ENCODE peak calls at places on chromosomes 1 and 21, in seven cellular contexts. Y is cardiac fibroblast, F is DND-41, N is heart left ventricle, O is A549, L is lower leg skin, M is dorsolateral prefrontal cortex. Q is an unnamed sample.
A peak's percentile ranks its signal among the peaks of the same experiment; 100 is the strongest.

GRCh38 chr1:159849972-159850371 is 12.5 kb downstream of the VSIG8 start:
- DNase-seq in Y (peak; percentile 47), F (no peak), N (no peak), O (no peak), L (no peak), M (no peak), Q (peak; percentile 33)

GRCh38 chr1:225700164-225700740 is 47.3 kb upstream of the ENAH start:
- DNase-seq in Y (peak; percentile 95), F (no peak), N (no peak), O (peak; percentile 89), L (no peak), M (no peak), Q (no peak)

GRCh38 chr1:17538428-17539130 is 919 bp upstream of the ARHGEF10L start:
- DNase-seq in Y (no peak), F (no peak), N (no peak), O (no peak), L (peak; percentile 88), M (no peak), Q (no peak)

GRCh38 chr1:200153277-200154055 is 126.0 kb downstream of the NR5A2 start:
- DNase-seq in Y (no peak), F (no peak), N (no peak), O (no peak), L (no peak), M (no peak), Q (no peak)

GRCh38 chr1:227880342-227880924 is 65.0 kb downstream of the PRSS38 start:
- DNase-seq in Y (no peak), F (no peak), N (no peak), O (no peak), L (peak; percentile 80), M (no peak), Q (no peak)

GRCh38 chr1:171226757-171227370 is 21.4 kb upstream of the FMO1 start:
- DNase-seq in Y (peak; percentile 91), F (peak; percentile 45), N (peak; percentile 40), O (peak; percentile 43), L (no peak), M (no peak), Q (peak; percentile 60)

GRCh38 chr1:248805905-248806304 is 19.8 kb downstream of the SH3BP5L start:
- DNase-seq in Y (no peak), F (no peak), N (no peak), O (no peak), L (peak; percentile 45), M (no peak), Q (no peak)

GRCh38 chr1:168227620-168228019 is 1.8 kb downstream of the SFT2D2 start:
- DNase-seq in Y (no peak), F (no peak), N (no peak), O (no peak), L (no peak), M (no peak), Q (no peak)

GRCh38 chr1:106879538-106879937 is 176.9 kb upstream of the PRMT6 start:
- DNase-seq in Y (no peak), F (no peak), N (peak; percentile 70), O (no peak), L (no peak), M (no peak), Q (peak; percentile 71)

GRCh38 chr21:36282568-36283230 is 37.3 kb upstream of the MORC3 start:
- DNase-seq in Y (no peak), F (no peak), N (no peak), O (no peak), L (no peak), M (no peak), Q (no peak)

GRCh38 chr1:14804626-14805025 is 206.1 kb downstream of the KAZN start:
- DNase-seq in Y (no peak), F (peak; percentile 27), N (no peak), O (peak; percentile 11), L (no peak), M (no peak), Q (no peak)

GRCh38 chr1:118987431-118988185 is 535 bp downstream of the TBX15 start:
- DNase-seq in Y (peak; percentile 26), F (no peak), N (peak; percentile 45), O (no peak), L (peak; percentile 86), M (no peak), Q (no peak)

GRCh38 chr1:41394918-41395598 is 33.8 kb downstream of the FOXO6 start:
- DNase-seq in Y (peak; percentile 26), F (peak; percentile 48), N (no peak), O (no peak), L (no peak), M (no peak), Q (no peak)

GRCh38 chr1:204073837-204074273 is 940 bp downstream of the SOX13 start:
- DNase-seq in Y (peak; percentile 42), F (no peak), N (no peak), O (peak; percentile 18), L (no peak), M (peak; percentile 43), Q (no peak)

DNA sequence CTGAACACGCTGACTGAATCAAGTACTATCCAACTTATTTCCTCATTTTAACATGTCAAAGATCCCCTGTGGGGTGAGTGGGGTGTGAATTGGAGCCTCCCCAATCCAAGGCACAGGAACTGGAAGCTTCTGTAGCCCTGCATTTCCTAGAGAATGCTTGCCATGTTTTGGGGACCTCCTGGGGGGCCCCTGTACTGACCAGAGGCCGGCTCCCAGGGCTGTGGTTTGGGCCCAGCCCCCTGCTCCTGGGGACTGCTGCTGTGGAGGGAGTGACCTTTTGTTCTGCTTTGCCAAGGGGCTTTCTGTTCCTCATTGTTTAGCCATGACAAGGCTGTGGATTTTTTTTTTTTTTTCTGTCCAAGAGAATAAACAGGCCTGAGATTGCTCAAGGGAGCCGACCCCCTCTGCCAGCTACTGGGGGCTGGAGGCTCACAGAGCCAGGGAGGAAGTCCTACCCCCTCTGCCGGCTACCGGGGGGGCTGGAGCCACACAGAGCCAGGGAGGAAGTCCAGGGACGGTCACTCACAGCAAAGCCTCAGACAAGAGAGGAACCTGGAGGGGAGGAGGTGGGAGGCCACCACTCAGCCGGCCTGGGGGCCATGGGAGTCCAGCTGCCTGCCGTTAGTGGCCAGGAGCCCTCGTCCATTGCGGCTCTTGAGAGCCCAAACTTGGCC is 17.4 kb downstream of the TNFRSF1B start:
- DNase-seq in Y (peak; percentile 97), F (no peak), N (peak; percentile 92), O (no peak), L (peak; percentile 95), M (peak; percentile 50), Q (no peak)
- TF ChIP-seq CTCF in Y (peak; percentile 35), F (no peak), N (peak; percentile 50), O (no peak), L (no peak), M (no peak), Q (no peak)

GRCh38 chr1:241846862-241847539 is 1.0 kb upstream of the EXO1 start:
- DNase-seq in Y (no peak), F (no peak), N (no peak), O (no peak), L (no peak), M (no peak), Q (no peak)
- H3K4me3 ChIP-seq in Y (peak overlapping the region; percentile 79), F (peak overlapping the region; percentile 51), N (peak overlapping the region; percentile 79), O (peak overlapping the region; percentile 81), L (no peak overlapping the region), M (peak overlapping the region; percentile 90), Q (peak overlapping the region; percentile 78)

GRCh38 chr1:12384836-12385456 is 155.1 kb downstream of the VPS13D start:
- DNase-seq in Y (no peak), F (no peak), N (no peak), O (no peak), L (no peak), M (no peak), Q (no peak)
- TF ChIP-seq CTCF in Y (no peak), F (no peak), N (no peak), O (no peak), L (no peak), M (no peak), Q (no peak)

GRCh38 chr1:103218821-103219220 is 110.5 kb upstream of the COL11A1 start:
- DNase-seq in Y (no peak), F (no peak), N (no peak), O (no peak), L (no peak), M (no peak), Q (no peak)
- H3K4me3 ChIP-seq in Y (no peak overlapping the region), F (no peak overlapping the region), N (no peak overlapping the region), O (no peak overlapping the region), L (no peak overlapping the region), M (no peak overlapping the region), Q (no peak overlapping the region)

GRCh38 chr1:180630408-180631196 is 1.2 kb upstream of the XPR1 start:
- DNase-seq in Y (no peak), F (no peak), N (no peak), O (no peak), L (no peak), M (no peak), Q (no peak)

GRCh38 chr1:180633092-180634045 is 1.5 kb downstream of the XPR1 start:
- DNase-seq in Y (peak; percentile 53), F (no peak), N (no peak), O (no peak), L (no peak), M (no peak), Q (no peak)

GRCh38 chr1:180632326-180633088 is 685 bp downstream of the XPR1 start:
- DNase-seq in Y (peak; percentile 11), F (peak; percentile 67), N (peak; percentile 69), O (peak; percentile 60), L (peak; percentile 91), M (peak; percentile 78), Q (no peak)

GRCh38 chr1:180631197-180631765 is 541 bp upstream of the XPR1 start:
- DNase-seq in Y (no peak), F (peak; percentile 66), N (no peak), O (no peak), L (no peak), M (no peak), Q (no peak)

DNA sequence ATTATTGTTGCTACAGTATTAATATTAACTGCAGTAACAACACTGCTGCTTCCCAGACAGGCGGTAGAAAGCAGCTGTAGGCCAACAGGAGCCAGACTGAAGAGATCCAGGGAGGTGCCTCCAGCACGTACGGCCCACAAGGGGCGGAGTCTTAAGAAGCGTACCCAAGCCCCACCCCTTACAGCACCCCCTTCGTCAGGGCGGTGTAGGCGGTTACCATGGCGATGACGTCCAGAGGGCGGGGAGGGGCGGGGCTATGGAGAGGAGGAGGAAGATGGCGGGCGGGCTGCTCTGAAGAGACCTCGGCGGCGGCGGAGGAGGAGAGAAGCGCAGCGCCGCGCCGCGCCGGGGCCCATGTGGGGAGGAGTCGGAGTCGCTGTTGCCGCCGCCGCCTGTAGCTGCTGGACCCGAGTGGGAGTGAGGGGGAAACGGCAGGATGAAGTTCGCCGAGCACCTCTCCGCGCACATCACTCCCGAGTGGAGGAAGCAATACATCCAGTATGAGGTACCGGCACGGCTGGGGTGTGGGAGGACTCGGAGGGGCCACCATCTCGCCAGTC is at the start of gene XPR1:
- DNase-seq in Y (peak; percentile 100), F (peak; percentile 99), N (peak; percentile 98), O (peak; percentile 85), L (peak; percentile 99), M (peak; percentile 97), Q (peak; percentile 97)
- TF ChIP-seq CTCF in Y (peak; percentile 25), F (peak; percentile 61), N (peak; percentile 46), O (no peak), L (no peak), M (peak; percentile 51), Q (no peak)

GRCh38 chr1:54220004-54220811 is 20.2 kb downstream of the MRPL37 start:
- DNase-seq in Y (peak; percentile 74), F (no peak), N (peak; percentile 84), O (no peak), L (no peak), M (peak; percentile 72), Q (no peak)
- H3K4me3 ChIP-seq in Y (no peak overlapping the region), F (no peak overlapping the region), N (no peak overlapping the region), O (no peak overlapping the region), L (no peak overlapping the region), M (no peak overlapping the region), Q (no peak overlapping the region)

Q was measured in LNCaP clone FGC.